ENCODE peak calls at places on chromosomes 13 and 19, in seven cellular contexts. D, I, C, K, T, F and P are unnamed samples.

GRCh38 chr13:110826861-110827672 is 87.8 kb downstream of the ANKRD10 start:
- DNase-seq in D (no peak), I (no peak), C (no peak), K (no peak), T (no peak), F (no peak), P (no peak)

GRCh38 chr19:48444129-48444932 is 1.5 kb upstream of the GRWD1 start:
- DNase-seq in D (no peak), I (no peak), C (no peak), K (no peak), T (no peak), F (no peak), P (no peak)

GRCh38 chr19:51698296-51698695 is 5.2 kb downstream of the SPACA6 start:
- DNase-seq in D (no peak), I (peak; percentile 29), C (peak; percentile 22), K (no peak), T (no peak), F (no peak), P (no peak)

GRCh38 chr19:5694167-5694951 is 4.3 kb downstream of the RPL36 start:
- DNase-seq in D (no peak), I (no peak), C (no peak), K (no peak), T (no peak), F (no peak), P (no peak)

GRCh38 chr19:46391296-46392251 is 21.8 kb downstream of the CCDC8 start:
- DNase-seq in D (no peak), I (no peak), C (no peak), K (no peak), T (no peak), F (no peak), P (no peak)

GRCh38 chr19:50224986-50225747 is 21.7 kb downstream of the MYH14 start:
- DNase-seq in D (no peak), I (no peak), C (no peak), K (no peak), T (no peak), F (no peak), P (no peak)

GRCh38 chr19:40523322-40524047 is 53.2 kb upstream of the SHKBP1 start:
- DNase-seq in D (no peak), I (peak; percentile 32), C (peak; percentile 37), K (no peak), T (peak; percentile 42), F (peak; percentile 73), P (no peak)

GRCh38 chr19:39195755-39196154 is 1.0 kb upstream of the NCCRP1 start:
- DNase-seq in D (no peak), I (no peak), C (no peak), K (no peak), T (no peak), F (no peak), P (no peak)

GRCh38 chr13:113816248-113816924 is 47.5 kb downstream of the GAS6 start:
- DNase-seq in D (no peak), I (peak; percentile 31), C (peak; percentile 24), K (no peak), T (no peak), F (no peak), P (no peak)

GRCh38 chr19:45847661-45848060 is 15.3 kb downstream of the SYMPK start:
- DNase-seq in D (no peak), I (no peak), C (no peak), K (no peak), T (no peak), F (no peak), P (no peak)

GRCh38 chr13:64239372-64239771 is 2823.7 kb upstream of the PCDH20 start:
- DNase-seq in D (peak; percentile 42), I (peak; percentile 68), C (peak; percentile 59), K (no peak), T (no peak), F (peak; percentile 81), P (no peak)

GRCh38 chr19:38034153-38034835 is 127.3 kb downstream of the SIPA1L3 start:
- DNase-seq in D (peak; percentile 61), I (no peak), C (peak; percentile 25), K (no peak), T (no peak), F (peak; percentile 75), P (no peak)

GRCh38 chr19:13796301-13797057 is 1.2 kb downstream of the ZSWIM4 start:
- DNase-seq in D (peak; percentile 82), I (peak; percentile 96), C (peak; percentile 94), K (no peak), T (peak; percentile 96), F (peak; percentile 86), P (peak; percentile 74)

GRCh38 chr19:13839938-13840750 is 36.8 kb upstream of the NANOS3 start:
- DNase-seq in D (no peak), I (peak; percentile 75), C (peak; percentile 91), K (no peak), T (peak; percentile 80), F (no peak), P (no peak)

GRCh38 chr13:23921451-23921888 is 24.2 kb upstream of the C1QTNF9B start:
- DNase-seq in D (no peak), I (peak; percentile 60), C (peak; percentile 14), K (no peak), T (peak; percentile 55), F (peak; percentile 76), P (peak; percentile 69)

GRCh38 chr19:4640247-4641000 is 1.1 kb downstream of the TNFAIP8L1 start:
- DNase-seq in D (no peak), I (no peak), C (no peak), K (no peak), T (no peak), F (no peak), P (no peak)

GRCh38 chr19:12166596-12166995 is 3.7 kb downstream of the ZNF136 start:
- DNase-seq in D (no peak), I (no peak), C (no peak), K (no peak), T (no peak), F (peak; percentile 15), P (no peak)

GRCh38 chr19:11848594-11849263 is at the start of gene ZNF439:
- DNase-seq in D (peak; percentile 15), I (peak; percentile 8), C (peak; percentile 59), K (peak; percentile 50), T (peak; percentile 12), F (peak; percentile 73), P (peak; percentile 9)

GRCh38 chr13:102333320-102334181 is 68.3 kb downstream of the FGF14 start:
- DNase-seq in D (no peak), I (no peak), C (no peak), K (no peak), T (no peak), F (no peak), P (no peak)

GRCh38 chr19:35991731-35992450 is 3.1 kb upstream of the SDHAF1 start:
- DNase-seq in D (no peak), I (no peak), C (no peak), K (no peak), T (peak; percentile 24), F (no peak), P (peak; percentile 29)

GRCh38 chr13:43300817-43301216 is 277.4 kb downstream of the DNAJC15 start:
- DNase-seq in D (no peak), I (no peak), C (no peak), K (no peak), T (no peak), F (no peak), P (no peak)

GRCh38 chr19:710767-711166 is 2.0 kb downstream of the PALM start:
- DNase-seq in D (no peak), I (no peak), C (no peak), K (no peak), T (no peak), F (no peak), P (no peak)

GRCh38 chr13:40404407-40404806 is 262.0 kb downstream of the FOXO1 start:
- DNase-seq in D (no peak), I (no peak), C (no peak), K (no peak), T (no peak), F (no peak), P (no peak)

GRCh38 chr13:111216166-111216960 is 101.3 kb downstream of the ARHGEF7 start:
- DNase-seq in D (no peak), I (no peak), C (no peak), K (peak; percentile 2), T (no peak), F (peak; percentile 47), P (no peak)

GRCh38 chr13:42973581-42973980 is 18.5 kb downstream of the EPSTI1 start:
- DNase-seq in D (no peak), I (no peak), C (no peak), K (no peak), T (no peak), F (peak; percentile 55), P (no peak)

GRCh38 chr19:5032101-5032967 is 63.4 kb downstream of the KDM4B start:
- DNase-seq in D (no peak), I (no peak), C (no peak), K (no peak), T (no peak), F (no peak), P (no peak)

GRCh38 chr13:33721719-33722118 is 96.2 kb upstream of the RFC3 start:
- DNase-seq in D (peak; percentile 72), I (peak; percentile 71), C (no peak), K (no peak), T (peak; percentile 47), F (peak; percentile 82), P (no peak)

GRCh38 chr13:39484506-39485313 is 118.3 kb downstream of the LHFPL6 start:
- DNase-seq in D (peak; percentile 30), I (peak; percentile 75), C (no peak), K (no peak), T (peak; percentile 42), F (peak; percentile 44), P (no peak)

GRCh38 chr19:57350877-57351805 is at the start of gene ZNF304:
- DNase-seq in D (peak; percentile 80), I (peak; percentile 95), C (peak; percentile 82), K (peak; percentile 68), T (peak; percentile 96), F (peak; percentile 96), P (peak; percentile 65)